ENCODE peak calls at places on chromosome 3, in ten cellular contexts. W is tibial nerve; D is tibial artery; I is AG09309; V is breast epithelium; Z is fibroblast of mammary gland; K is astrocyte of the spinal cord; J is pancreas; L is sigmoid colon; A is CD8-positive, alpha-beta T cell. Y is an unnamed sample.

GRCh38 chr3:80232760-80233159 is 465.0 kb upstream of the ROBO1 start:
- DNase-seq in A (no peak), V (no peak), D (no peak), L (no peak), I (no peak), K (peak), J (no peak), Z (peak), W (peak), Y (no peak)

GRCh38 chr3:21357241-21357640 is 393.8 kb downstream of the ZNF385D start:
- DNase-seq in V (no peak), K (no peak), D (no peak), I (no peak), Z (peak), L (no peak), J (no peak), A (no peak), W (no peak), Y (no peak)

GRCh38 chr3:44554626-44555592 is at the start of gene ZKSCAN7:
- DNase-seq in Z (peak), A (peak), W (peak), K (peak), L (peak), J (peak), D (peak), I (no peak), V (peak), Y (no peak)

GRCh38 chr3:120642368-120642948 is 39.6 kb downstream of the HGD start:
- DNase-seq in D (no peak), K (peak), A (no peak), I (peak), V (no peak), W (no peak), L (no peak), J (no peak), Z (peak), Y (peak)

GRCh38 chr3:127445581-127446368 is 144.8 kb downstream of the TPRA1 start:
- DNase-seq in K (no peak), V (peak), A (no peak), W (no peak), L (peak), D (peak), J (no peak), Z (no peak), I (no peak), Y (no peak)

GRCh38 chr3:69806735-69807438 is 67.6 kb downstream of the MITF start:
- DNase-seq in K (peak), L (no peak), Z (peak), D (no peak), A (no peak), J (no peak), W (no peak), I (peak), V (no peak), Y (peak)

GRCh38 chr3:54353547-54354339 is 231.4 kb downstream of the CACNA2D3 start:
- DNase-seq in W (no peak), Z (no peak), K (no peak), D (no peak), L (no peak), J (no peak), A (no peak), I (no peak), V (no peak), Y (no peak)

GRCh38 chr3:175777495-175777894 is 918.4 kb downstream of the NAALADL2 start:
- DNase-seq in I (peak), L (no peak), V (no peak), Z (peak), A (no peak), W (no peak), D (no peak), J (no peak), K (peak), Y (no peak)

GRCh38 chr3:126154391-126155279 is 25.8 kb downstream of the ALDH1L1 start:
- DNase-seq in J (no peak), A (no peak), L (no peak), V (no peak), D (no peak), W (no peak), Z (no peak), I (no peak), K (no peak), Y (no peak)

GRCh38 chr3:188680189-188680588 is 491.6 kb upstream of the TPRG1 start:
- DNase-seq in J (no peak), D (no peak), K (no peak), A (no peak), V (no peak), Z (no peak), W (no peak), I (peak), L (no peak), Y (no peak)

GRCh38 chr3:69368129-69368741 is 17.7 kb downstream of the FRMD4B start:
- DNase-seq in K (no peak), D (no peak), Z (peak), L (no peak), A (peak), I (no peak), W (no peak), J (no peak), V (no peak), Y (no peak)

GRCh38 chr3:81087607-81088006 is 673.8 kb downstream of the GBE1 start:
- DNase-seq in Z (no peak), V (no peak), I (no peak), J (no peak), K (no peak), W (no peak), L (no peak), A (no peak), D (no peak), Y (no peak)

GRCh38 chr3:171113716-171114115 is 87.2 kb upstream of the SLC2A2 start:
- DNase-seq in L (no peak), Z (no peak), V (no peak), J (no peak), I (no peak), K (no peak), D (no peak), A (no peak), W (no peak), Y (no peak)

GRCh38 chr3:29374255-29374654 is 93.4 kb downstream of the RBMS3 start:
- DNase-seq in I (no peak), K (no peak), A (no peak), L (no peak), Z (peak), W (no peak), D (no peak), J (no peak), V (no peak), Y (no peak)

GRCh38 chr3:135989247-135989646 is 23.7 kb downstream of the PPP2R3A start:
- DNase-seq in I (peak), L (no peak), V (no peak), J (no peak), Z (peak), W (no peak), A (no peak), K (peak), D (no peak), Y (no peak)

GRCh38 chr3:20190991-20191390 is 5.0 kb upstream of the SGO1 start:
- DNase-seq in J (no peak), L (no peak), Z (no peak), W (no peak), D (no peak), K (no peak), I (no peak), A (no peak), V (no peak), Y (no peak)

GRCh38 chr3:138464490-138464860 is 30.1 kb downstream of the ESYT3 start:
- DNase-seq in D (no peak), L (no peak), W (no peak), A (no peak), J (no peak), Z (no peak), K (no peak), V (no peak), I (no peak), Y (no peak)

GRCh38 chr3:57079221-57079831 is 18.9 kb downstream of the SPATA12 start:
- DNase-seq in D (peak), I (no peak), L (peak), V (peak), J (peak), W (peak), A (no peak), Z (no peak), K (no peak), Y (no peak)

GRCh38 chr3:135325726-135326245 is 530.7 kb downstream of the EPHB1 start:
- DNase-seq in J (no peak), K (no peak), V (no peak), L (no peak), Z (no peak), W (no peak), D (no peak), A (no peak), I (no peak), Y (no peak)

GRCh38 chr3:48897401-48898376 is 993 bp downstream of the SLC25A20 start:
- DNase-seq in L (no peak), J (no peak), V (no peak), D (no peak), I (no peak), Z (no peak), W (no peak), A (no peak), K (no peak), Y (no peak)

GRCh38 chr3:45965281-45966052 is 22.2 kb downstream of the CXCR6 start:
- DNase-seq in I (no peak), A (peak), D (no peak), L (no peak), Z (no peak), V (no peak), K (no peak), J (no peak), W (no peak), Y (no peak)

GRCh38 chr3:46946416-46946815 is 30.1 kb downstream of the CCDC12 start:
- DNase-seq in W (no peak), L (no peak), D (no peak), A (no peak), V (no peak), K (no peak), I (no peak), Z (no peak), J (peak), Y (no peak)

GRCh38 chr3:65039754-65040210 is 352.0 kb upstream of the ADAMTS9 start:
- DNase-seq in A (no peak), I (no peak), Z (peak), K (peak), L (no peak), W (no peak), V (no peak), J (no peak), D (no peak), Y (no peak)

GRCh38 chr3:155785662-155786295 is 20.3 kb downstream of the C3orf33 start:
- DNase-seq in W (no peak), J (no peak), A (no peak), V (no peak), I (no peak), Z (no peak), L (no peak), K (no peak), D (no peak), Y (no peak)

GRCh38 chr3:113212845-113213375 is 1.6 kb downstream of the BOC start:
- DNase-seq in D (no peak), K (no peak), A (no peak), W (no peak), I (no peak), V (no peak), L (no peak), Z (no peak), J (no peak), Y (no peak)

GRCh38 chr3:113214227-113214626 is 2.9 kb downstream of the BOC start:
- DNase-seq in D (no peak), L (no peak), W (no peak), A (no peak), I (no peak), Z (peak), K (peak), V (no peak), J (no peak), Y (no peak)

GRCh38 chr3:113210608-113211369 is 568 bp upstream of the BOC start:
- DNase-seq in D (no peak), L (peak), W (no peak), V (no peak), A (no peak), I (no peak), K (peak), J (no peak), Z (peak), Y (no peak)

GRCh38 chr3:113212155-113212844 is 943 bp downstream of the BOC start:
- DNase-seq in I (no peak), A (no peak), K (peak), D (peak), Z (peak), J (peak), L (peak), W (no peak), V (no peak), Y (no peak)

GRCh38 chr3:113211370-113212154 is at the start of gene BOC:
- DNase-seq in V (no peak), I (no peak), K (peak), A (no peak), L (peak), J (peak), W (no peak), Z (peak), D (no peak), Y (no peak)
- TF ChIP-seq CTCF in V (no peak), I (no peak), K (no peak), A (no peak), L (no peak), J (no peak), W (no peak), Z (no peak), D (no peak), Y (no peak)

DNA sequence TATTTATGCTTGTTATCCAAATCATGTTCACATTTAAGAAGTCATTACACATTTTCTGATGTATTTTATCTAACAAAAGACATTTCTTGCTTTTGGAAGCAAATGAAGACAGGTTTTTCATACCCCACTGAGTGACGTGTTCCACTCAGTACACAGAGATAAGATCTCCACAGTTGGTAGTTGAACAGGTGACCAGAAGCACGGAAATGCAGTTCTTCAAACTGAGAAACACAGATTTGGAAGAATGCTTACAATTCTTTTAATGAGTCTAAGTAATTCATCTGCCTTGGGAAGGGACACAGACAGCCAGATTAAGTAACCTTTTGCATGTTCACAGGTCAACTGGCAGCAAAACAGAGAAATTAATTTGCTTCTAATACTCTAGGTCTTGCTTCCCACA is 23.1 kb downstream of the PTX3 start:
- DNase-seq in D (no peak), K (no peak), W (no peak), J (no peak), A (no peak), I (no peak), L (no peak), Z (no peak), V (no peak), Y (no peak)
- H3K4me3 ChIP-seq in D (no peak), K (no peak), W (no peak), J (no peak), A (no peak), I (no peak), L (no peak), Z (no peak), V (no peak), Y (no peak)

GRCh38 chr3:178421069-178421468 is 115.2 kb upstream of the KCNMB2 start:
- DNase-seq in V (no peak), W (no peak), D (no peak), I (no peak), A (no peak), J (no peak), K (no peak), L (no peak), Z (no peak), Y (no peak)

GRCh38 chr3:178417736-178418135 is 118.5 kb upstream of the KCNMB2 start:
- DNase-seq in L (no peak), Z (peak), V (no peak), A (no peak), K (no peak), J (no peak), D (no peak), I (no peak), W (no peak), Y (no peak)

GRCh38 chr3:178419078-178419477 is 117.2 kb upstream of the KCNMB2 start:
- DNase-seq in L (no peak), K (peak), Z (peak), A (no peak), W (no peak), V (no peak), I (no peak), D (no peak), J (no peak), Y (no peak)

GRCh38 chr3:178420033-178420432 is 116.2 kb upstream of the KCNMB2 start:
- DNase-seq in L (no peak), I (no peak), W (no peak), Z (no peak), D (no peak), V (no peak), K (no peak), J (no peak), A (no peak), Y (no peak)

DNA sequence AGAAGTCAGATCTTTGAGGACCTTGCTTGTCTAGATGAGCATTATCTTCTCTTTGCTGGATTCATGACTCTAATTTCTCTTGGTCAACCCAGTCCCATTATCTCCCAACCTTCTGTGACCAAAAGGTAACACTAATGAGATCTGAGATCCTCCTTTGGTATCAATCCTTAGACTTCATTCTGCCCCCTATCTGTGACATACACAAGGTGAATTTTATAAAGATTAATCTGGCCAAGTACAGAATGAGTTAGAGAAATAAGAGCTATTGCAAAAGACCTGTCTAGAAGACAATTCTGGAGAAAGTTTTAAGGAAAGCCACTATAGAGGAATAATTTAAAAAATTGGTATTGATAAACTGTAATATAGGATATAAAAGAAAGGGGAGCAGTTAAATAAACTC is 113.8 kb upstream of the KCNMB2 start:
- DNase-seq in L (no peak), W (no peak), V (no peak), I (no peak), A (no peak), D (no peak), K (no peak), Z (no peak), J (no peak), Y (no peak)
- TF ChIP-seq CTCF in L (no peak), W (no peak), V (no peak), I (no peak), A (no peak), D (no peak), K (peak), Z (no peak), J (no peak), Y (peak)

GRCh38 chr3:88033088-88033487 is 25.7 kb downstream of the CGGBP1 start:
- DNase-seq in K (no peak), L (no peak), J (no peak), A (no peak), W (no peak), V (no peak), Z (no peak), I (no peak), D (no peak), Y (no peak)

GRCh38 chr3:88031543-88032148 is 27.2 kb downstream of the CGGBP1 start:
- DNase-seq in W (no peak), A (no peak), V (no peak), J (no peak), D (no peak), K (peak), L (no peak), I (no peak), Z (peak), Y (no peak)

GRCh38 chr3:88033806-88034205 is 25.0 kb downstream of the CGGBP1 start:
- DNase-seq in L (no peak), J (no peak), Z (no peak), K (no peak), V (no peak), D (no peak), A (no peak), W (no peak), I (no peak), Y (no peak)

GRCh38 chr3:88030200-88030599 is 28.6 kb downstream of the CGGBP1 start:
- DNase-seq in Z (no peak), V (no peak), J (no peak), K (no peak), L (no peak), W (no peak), I (no peak), D (no peak), A (no peak), Y (no peak)

DNA sequence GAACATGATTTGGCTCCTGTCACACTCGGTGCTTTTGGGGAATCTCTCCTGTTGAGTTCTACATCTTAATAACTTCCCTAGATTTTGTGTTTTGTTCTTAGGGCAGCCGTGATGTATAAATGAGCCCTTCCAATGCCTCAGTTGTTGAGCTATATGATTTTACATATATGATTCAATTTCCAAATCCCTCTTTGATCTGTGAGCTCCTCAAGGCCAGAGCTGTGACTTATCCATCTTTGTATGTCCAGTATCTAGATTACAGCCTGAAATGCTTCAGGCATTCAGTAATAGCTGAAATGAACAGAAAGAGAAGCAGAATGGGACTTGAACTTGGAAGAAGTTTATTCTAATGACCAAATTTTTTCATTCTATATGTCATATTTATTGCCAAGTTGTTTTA is 26.6 kb downstream of the CGGBP1 start:
- DNase-seq in W (no peak), J (no peak), A (no peak), L (no peak), D (no peak), I (no peak), V (no peak), K (peak), Z (no peak), Y (no peak)
- H3K4me3 ChIP-seq in W (peak), J (peak), A (peak), L (peak), D (peak), I (no peak), V (peak), K (peak), Z (peak), Y (peak)

GRCh38 chr3:115086379-115086778 is 60.7 kb downstream of the ZBTB20 start:
- DNase-seq in W (no peak), V (no peak), J (no peak), K (no peak), Z (no peak), L (no peak), I (no peak), A (no peak), D (no peak), Y (no peak)

GRCh38 chr3:115085197-115085865 is 61.8 kb downstream of the ZBTB20 start:
- DNase-seq in K (no peak), D (no peak), Z (peak), J (no peak), W (no peak), A (no peak), I (no peak), V (no peak), L (no peak), Y (no peak)

GRCh38 chr3:115077501-115078250 is 69.4 kb downstream of the ZBTB20 start:
- DNase-seq in L (no peak), J (no peak), K (no peak), Z (no peak), W (no peak), V (no peak), I (no peak), D (no peak), A (no peak), Y (no peak)

GRCh38 chr3:115084686-115085085 is 62.4 kb downstream of the ZBTB20 start:
- DNase-seq in D (no peak), L (no peak), W (no peak), V (no peak), Z (no peak), K (no peak), J (no peak), A (no peak), I (no peak), Y (no peak)

DNA sequence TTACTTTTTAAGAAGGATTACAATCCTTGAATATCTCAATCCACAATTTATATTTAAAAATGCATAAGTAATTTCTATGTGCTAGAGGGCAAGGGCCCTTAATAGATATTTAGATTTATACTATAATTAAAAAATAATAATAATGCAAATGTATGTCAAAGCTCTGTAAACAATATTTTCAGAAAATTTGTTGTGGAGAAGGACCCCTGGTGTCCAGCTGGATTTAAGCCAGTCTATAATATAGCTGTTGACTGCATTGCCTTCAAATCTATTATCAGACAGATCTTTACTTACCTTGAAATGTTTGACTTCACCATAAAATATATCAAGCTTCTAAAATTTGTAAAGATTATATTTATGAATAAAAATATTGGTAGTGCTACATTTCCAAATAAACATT is 65.6 kb downstream of the ZBTB20 start:
- DNase-seq in K (no peak), W (no peak), L (no peak), I (no peak), A (no peak), Z (no peak), V (no peak), D (no peak), J (no peak), Y (no peak)
- TF ChIP-seq CTCF in K (peak), W (no peak), L (no peak), I (no peak), A (no peak), Z (no peak), V (no peak), D (no peak), J (no peak), Y (no peak)

DNA sequence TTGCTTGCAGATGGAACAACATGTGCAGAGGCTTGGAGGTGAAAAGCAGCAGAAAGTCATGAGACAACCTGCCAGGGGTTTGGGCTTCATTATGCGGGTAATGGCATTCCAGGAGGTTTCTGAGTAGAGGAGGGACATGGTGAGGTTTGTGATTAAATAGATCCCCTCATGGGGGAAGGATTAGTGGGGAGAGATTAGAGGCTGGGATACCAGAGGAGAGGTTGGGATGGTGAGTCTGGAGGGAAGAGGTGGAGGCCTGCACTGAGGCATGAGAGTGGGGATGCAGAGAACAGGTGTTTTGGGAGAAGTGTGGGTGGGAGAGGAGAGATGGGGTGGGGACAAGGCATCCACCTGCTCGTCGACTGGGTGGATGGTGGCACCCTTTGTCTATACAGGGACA is 6.8 kb upstream of the IQSEC1 start:
- DNase-seq in K (no peak), L (no peak), A (no peak), J (no peak), I (no peak), W (no peak), D (no peak), V (no peak), Z (no peak), Y (no peak)
- H3K4me3 ChIP-seq in K (no peak), L (no peak), A (no peak), J (no peak), I (no peak), W (no peak), D (no peak), V (no peak), Z (no peak), Y (no peak)